ENCODE peak calls at places on chromosomes 5 and 9, in five cellular contexts. V, E, H, W and D are unnamed samples.

GRCh38 chr9:88092699-88093359 is 45.4 kb downstream of the SPATA31C2 start:
- DNase-seq in E (peak), W (peak), V (no peak), H (no peak), D (no peak)

GRCh38 chr5:77239126-77239741 is 28.8 kb downstream of the PDE8B start:
- DNase-seq in H (no peak), W (no peak), V (no peak), E (peak), D (no peak)

GRCh38 chr9:134642385-134643181 is 980 bp downstream of the COL5A1 start:
- DNase-seq in V (no peak), H (peak), W (peak), E (peak), D (peak)

GRCh38 chr5:168947212-168947868 is 353.6 kb downstream of the SLIT3 start:
- DNase-seq in H (peak), W (peak), E (peak), V (peak), D (peak)

GRCh38 chr5:56610093-56610698 is 205.2 kb upstream of the MAP3K1 start:
- DNase-seq in E (no peak), H (no peak), W (peak), V (no peak), D (no peak)

GRCh38 chr9:5509573-5509972 is 758 bp upstream of the PDCD1LG2 start:
- DNase-seq in H (no peak), V (no peak), W (peak), E (no peak), D (no peak)

GRCh38 chr5:171840066-171840465 is 54.4 kb downstream of the SMIM23 start:
- DNase-seq in V (no peak), W (peak), E (no peak), H (peak), D (no peak)

GRCh38 chr9:35695801-35696420 is 6.2 kb upstream of the TPM2 start:
- DNase-seq in W (no peak), E (peak), H (no peak), V (no peak), D (no peak)

GRCh38 chr9:82418334-82418733 is 429.8 kb downstream of the SPATA31D1 start:
- DNase-seq in W (no peak), V (no peak), E (no peak), H (no peak), D (no peak)

GRCh38 chr9:71806916-71807315 is 38.6 kb upstream of the CEMIP2 start:
- DNase-seq in H (peak), W (peak), E (peak), V (peak), D (peak)